ENCODE peak calls at places on chromosomes 13 and 19, in seven cellular contexts. H, V, D, B, F, M and P are unnamed samples.

GRCh38 chr13:25493930-25494707 is 122.3 kb downstream of the ATP8A2 start:
- DNase-seq in M (no peak), B (peak), F (no peak), V (peak), H (no peak), D (no peak), P (no peak)

GRCh38 chr19:5122671-5123409 is 153.9 kb downstream of the KDM4B start:
- DNase-seq in D (no peak), B (no peak), M (no peak), F (no peak), V (no peak), H (no peak), P (no peak)

GRCh38 chr13:27923794-27924528 is 4.2 kb downstream of the PDX1 start:
- DNase-seq in F (no peak), D (no peak), B (peak), V (peak), H (no peak), M (no peak), P (no peak)

GRCh38 chr19:40143612-40144011 is 47.6 kb upstream of the MAP3K10 start:
- DNase-seq in M (peak), H (no peak), D (no peak), V (peak), F (no peak), B (no peak), P (no peak)

GRCh38 chr13:98751397-98752110 is 918 bp downstream of the SLC15A1 start:
- DNase-seq in V (peak), F (peak), D (no peak), M (no peak), B (peak), H (peak), P (peak)

GRCh38 chr19:37654525-37654832 is 786 bp downstream of the ZFP30 start:
- DNase-seq in V (peak), M (peak), F (peak), H (peak), B (peak), D (no peak), P (no peak)

GRCh38 chr19:41223431-41224234 is 4.6 kb downstream of the AXL start:
- DNase-seq in V (peak), F (peak), D (peak), M (no peak), H (peak), B (peak), P (peak)

GRCh38 chr13:71626396-71626795 is 240.6 kb downstream of the DACH1 start:
- DNase-seq in M (no peak), B (no peak), F (no peak), H (no peak), V (no peak), D (no peak), P (no peak)

GRCh38 chr19:48624791-48625723 is 5.8 kb downstream of the SPHK2 start:
- DNase-seq in M (no peak), F (no peak), D (no peak), B (peak), H (no peak), V (peak), P (peak)

GRCh38 chr13:94073006-94073744 is 406.3 kb downstream of the DCT start:
- DNase-seq in H (peak), V (peak), B (no peak), D (no peak), M (no peak), F (peak), P (no peak)

GRCh38 chr13:37118002-37118401 is 12.5 kb upstream of the CSNK1A1L start:
- DNase-seq in B (no peak), V (no peak), F (no peak), M (no peak), H (no peak), D (no peak), P (no peak)

GRCh38 chr13:107834717-107835116 is 380.6 kb downstream of the LIG4 start:
- DNase-seq in M (no peak), F (no peak), B (no peak), D (no peak), V (no peak), H (peak), P (no peak)

GRCh38 chr13:30142502-30143211 is 164.7 kb downstream of the KATNAL1 start:
- DNase-seq in D (peak), H (peak), B (no peak), F (peak), M (no peak), V (peak), P (peak)

GRCh38 chr13:112442483-112443090 is 66.4 kb downstream of the SPACA7 start:
- DNase-seq in B (peak), M (no peak), H (no peak), V (peak), F (no peak), D (no peak), P (no peak)

GRCh38 chr19:36528921-36529518 is 949 bp upstream of the ZNF260 start:
- DNase-seq in D (no peak), F (no peak), H (peak), M (peak), V (peak), B (peak), P (peak)

GRCh38 chr13:33927315-33927714 is 109.4 kb downstream of the RFC3 start:
- DNase-seq in F (peak), M (no peak), V (no peak), D (no peak), H (peak), B (no peak), P (peak)

GRCh38 chr13:19589312-19589711 is 28.0 kb upstream of the TPTE2 start:
- DNase-seq in B (no peak), M (no peak), V (no peak), H (no peak), D (no peak), F (no peak), P (no peak)

GRCh38 chr13:46492946-46493345 is 60.0 kb upstream of the LRCH1 start:
- DNase-seq in F (peak), H (peak), V (peak), M (peak), D (peak), B (peak), P (peak)

GRCh38 chr19:53639471-53639870 is 7.7 kb downstream of the DPRX start:
- DNase-seq in B (no peak), F (no peak), M (no peak), V (no peak), D (no peak), H (no peak), P (no peak)

GRCh38 chr19:56839665-56840451 is 668 bp downstream of the PEG3 start:
- DNase-seq in H (no peak), M (no peak), B (no peak), V (no peak), D (no peak), F (peak), P (no peak)

GRCh38 chr19:41604831-41605230 is 22.0 kb downstream of the CEACAM4 start:
- DNase-seq in M (no peak), V (no peak), H (no peak), D (no peak), F (no peak), B (no peak), P (no peak)

GRCh38 chr13:51549050-51549449 is 35.2 kb upstream of the WDFY2 start:
- DNase-seq in M (no peak), H (no peak), F (no peak), V (no peak), B (no peak), D (no peak), P (peak)

GRCh38 chr19:52102782-52103181 is 7.2 kb upstream of the ZNF841 start:
- DNase-seq in B (no peak), H (no peak), F (no peak), V (no peak), M (no peak), D (no peak), P (no peak)

GRCh38 chr13:26300140-26300539 is 46.2 kb downstream of the CDK8 start:
- DNase-seq in V (no peak), H (peak), D (peak), F (peak), B (no peak), M (no peak), P (no peak)

GRCh38 chr19:38792250-38793111 is 3.5 kb downstream of the LGALS7B start:
- DNase-seq in M (no peak), H (peak), D (no peak), V (peak), B (no peak), F (no peak), P (no peak)

GRCh38 chr19:18464646-18465045 is 26.7 kb upstream of the ISYNA1 start:
- DNase-seq in V (no peak), B (no peak), M (no peak), F (peak), H (peak), D (no peak), P (peak)

GRCh38 chr19:4859697-4860096 is 7.8 kb downstream of the PLIN3 start:
- DNase-seq in V (no peak), B (no peak), H (no peak), F (no peak), M (no peak), D (no peak), P (no peak)

GRCh38 chr13:77345150-77345780 is 18.4 kb upstream of the MYCBP2 start:
- DNase-seq in B (no peak), F (no peak), H (no peak), D (no peak), M (peak), V (no peak), P (no peak)

GRCh38 chr13:112067121-112067741 is at the start of gene SOX1:
- DNase-seq in M (no peak), H (no peak), D (no peak), B (peak), V (peak), F (no peak), P (no peak)

GRCh38 chr13:114109646-114110045 is 22.8 kb downstream of the RASA3 start:
- DNase-seq in V (no peak), B (peak), D (no peak), F (no peak), M (no peak), H (no peak), P (no peak)

GRCh38 chr19:7104783-7105447 is 35.4 kb downstream of the ZNF557 start:
- DNase-seq in D (no peak), V (no peak), H (no peak), M (peak), F (no peak), B (no peak), P (no peak)

GRCh38 chr13:80497439-80497838 is 156.5 kb upstream of the SPRY2 start:
- DNase-seq in H (no peak), V (no peak), F (no peak), D (no peak), B (no peak), M (no peak), P (no peak)

GRCh38 chr19:3056454-3057016 is 5.8 kb downstream of the TLE5 start:
- DNase-seq in M (no peak), D (no peak), F (no peak), B (peak), V (no peak), H (no peak), P (peak)

GRCh38 chr13:93535256-93535655 is 308.6 kb downstream of the GPC6 start:
- DNase-seq in H (peak), F (no peak), V (no peak), D (no peak), M (no peak), B (no peak), P (no peak)

DNA sequence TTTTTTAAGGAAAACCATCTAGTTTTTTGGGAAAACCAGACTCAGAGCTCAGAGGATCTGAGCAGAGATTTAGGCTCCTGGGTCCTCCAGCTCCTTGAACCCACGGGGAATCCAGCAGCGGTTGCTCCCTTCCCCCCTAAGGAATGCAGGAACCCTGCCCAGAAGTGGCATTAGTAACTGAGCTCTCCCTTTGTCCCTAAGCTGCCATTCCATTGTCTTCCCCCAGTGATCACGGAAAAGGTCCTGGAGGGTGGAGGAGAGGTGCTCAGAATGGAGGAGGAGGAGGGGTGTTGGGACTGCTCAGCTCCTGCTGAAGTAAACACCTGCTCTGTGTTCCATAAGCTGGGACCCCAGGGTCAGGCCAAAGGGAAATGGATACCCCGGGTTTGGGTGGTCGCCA is 16.8 kb upstream of the OR1M1 start:
- DNase-seq in B (peak), V (peak), H (no peak), M (no peak), D (no peak), F (no peak), P (no peak)
- TF ChIP-seq EZH2phosphoT487 in B (peak), V (no peak), H (no peak), M (no peak), D (no peak), F (no peak), P (no peak)

GRCh38 chr13:109784590-109785140 is 1.7 kb downstream of the IRS2 start:
- DNase-seq in B (peak), H (peak), V (peak), M (no peak), F (peak), D (no peak), P (peak)
- TF ChIP-seq EZH2phosphoT487 in B (no peak), H (no peak), V (no peak), M (no peak), F (no peak), D (no peak), P (no peak)

GRCh38 chr13:43031881-43032280 is 8.5 kb downstream of the DNAJC15 start:
- DNase-seq in H (no peak), V (no peak), D (no peak), F (no peak), B (no peak), M (no peak), P (no peak)
- TF ChIP-seq EZH2phosphoT487 in H (no peak), V (no peak), D (no peak), F (no peak), B (no peak), M (no peak), P (no peak)

GRCh38 chr13:110756268-110756667 is 42.8 kb downstream of the ING1 start:
- DNase-seq in D (no peak), M (no peak), F (no peak), H (peak), B (no peak), V (peak), P (no peak)
- TF ChIP-seq EZH2phosphoT487 in D (no peak), M (no peak), F (no peak), H (no peak), B (no peak), V (no peak), P (no peak)

DNA sequence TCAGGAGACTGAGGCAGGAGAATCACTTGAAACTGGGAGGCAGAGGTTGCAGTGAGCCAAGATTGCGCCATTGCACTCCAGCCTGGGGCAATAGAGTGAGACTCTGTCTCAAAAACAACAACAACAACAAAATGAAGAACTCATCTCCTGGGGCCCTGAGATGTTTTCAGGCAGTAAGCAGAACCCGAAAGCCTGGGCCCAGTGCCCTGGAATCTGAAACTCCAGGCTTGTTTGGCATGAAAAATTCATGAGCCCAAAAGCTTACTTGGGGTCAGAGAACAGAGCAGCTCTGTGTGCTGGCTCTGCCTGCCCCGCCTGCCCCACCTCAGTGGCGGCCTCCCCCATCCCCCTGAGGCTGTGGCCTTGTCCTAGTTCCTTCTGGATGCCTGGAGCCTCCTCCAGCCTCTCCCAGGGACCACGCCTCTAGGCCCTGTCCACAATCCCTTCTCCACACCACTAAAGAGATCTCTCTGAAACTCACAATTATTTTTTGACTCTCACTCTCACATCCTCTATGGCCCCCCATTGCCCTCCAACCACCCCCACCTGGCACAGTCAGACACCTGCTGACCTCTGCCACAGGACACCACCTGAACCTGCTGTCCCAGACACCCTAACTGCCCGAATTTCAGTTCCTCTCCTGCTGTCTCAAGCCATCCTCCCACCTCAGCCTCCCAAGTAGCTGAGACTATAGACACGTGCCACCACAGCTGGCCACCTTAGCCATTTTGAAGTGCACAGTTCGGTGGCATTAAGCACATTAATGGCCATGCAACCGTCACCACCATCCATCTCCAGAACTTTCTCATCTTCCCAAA is 6.9 kb upstream of the AP1M2 start:
- DNase-seq in M (peak), D (no peak), B (no peak), H (no peak), F (no peak), V (no peak), P (no peak)
- TF ChIP-seq EZH2phosphoT487 in M (no peak), D (no peak), B (no peak), H (no peak), F (no peak), V (no peak), P (no peak)

GRCh38 chr19:44903602-44904425 is 1.8 kb upstream of the APOE start:
- DNase-seq in D (no peak), H (peak), B (peak), F (peak), V (peak), M (peak), P (peak)
- TF ChIP-seq EZH2phosphoT487 in D (no peak), H (no peak), B (no peak), F (no peak), V (no peak), M (no peak), P (no peak)

DNA sequence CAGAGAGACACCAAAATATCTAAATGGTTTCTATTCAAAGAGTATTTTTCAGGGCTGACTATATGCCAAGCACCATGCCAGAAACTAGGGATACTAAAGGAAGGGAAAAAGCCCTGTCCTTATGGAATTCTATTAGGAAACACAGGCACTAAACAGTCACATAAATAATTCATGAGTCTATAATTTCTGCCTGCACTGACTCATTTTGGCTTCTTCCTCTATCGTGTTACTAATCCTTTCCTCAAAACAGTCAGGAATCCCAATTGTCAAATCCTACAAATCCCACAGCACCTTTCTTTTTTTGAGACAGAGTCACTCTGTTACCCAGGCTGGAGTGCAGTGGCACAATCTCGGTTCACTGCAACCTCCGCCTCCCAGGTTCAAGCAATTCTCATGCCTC is 29.2 kb downstream of the XPO4 start:
- DNase-seq in V (no peak), F (peak), H (peak), D (no peak), B (peak), M (no peak), P (no peak)
- TF ChIP-seq EZH2phosphoT487 in V (no peak), F (no peak), H (no peak), D (no peak), B (no peak), M (no peak), P (no peak)

DNA sequence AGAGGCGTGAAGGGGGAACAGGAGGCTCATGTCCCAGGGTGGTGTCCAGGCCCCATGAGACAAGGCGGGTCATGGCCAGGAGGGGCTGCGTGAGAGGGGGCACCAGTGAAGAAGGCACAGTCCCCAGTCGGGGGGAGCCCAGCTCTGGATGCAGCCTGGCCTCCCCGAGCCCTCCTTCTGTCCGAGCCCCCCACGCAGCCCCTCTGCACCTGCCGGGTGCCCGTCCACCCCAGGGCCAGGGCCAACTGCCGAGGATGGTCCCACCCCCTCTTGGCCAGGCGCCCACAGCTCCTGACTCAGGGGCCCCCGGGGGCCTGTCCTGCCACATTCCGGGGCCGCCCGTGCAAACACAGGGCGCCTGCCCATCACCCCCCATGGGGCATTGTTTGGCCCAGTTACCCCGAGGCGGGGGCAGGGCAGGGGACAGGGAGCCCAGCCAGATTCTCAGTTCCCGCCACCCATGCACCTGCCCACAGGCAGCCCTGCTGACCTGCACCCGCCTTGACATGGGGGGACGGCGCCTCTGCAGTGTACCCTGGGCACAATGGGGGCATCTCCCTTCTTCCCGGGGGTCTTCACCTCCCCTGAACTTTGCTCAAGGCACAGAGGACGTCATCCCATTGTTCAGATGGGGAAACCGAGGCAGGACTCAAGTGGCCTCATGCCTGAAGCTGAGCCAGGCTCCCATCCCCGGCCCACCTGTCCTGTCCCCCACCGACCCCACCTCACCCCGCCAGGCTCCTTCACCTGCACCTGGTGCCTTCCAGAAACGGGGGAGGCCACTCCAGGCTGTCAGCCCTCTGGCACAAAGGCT is 5.4 kb upstream of the TCF3 start:
- DNase-seq in B (no peak), D (no peak), H (no peak), M (no peak), F (peak), V (no peak), P (no peak)
- TF ChIP-seq EZH2phosphoT487 in B (no peak), D (no peak), H (no peak), M (no peak), F (no peak), V (no peak), P (no peak)

GRCh38 chr19:33447336-33448158 is 74.0 kb downstream of the CEBPG start:
- DNase-seq in F (no peak), M (no peak), D (no peak), B (no peak), V (no peak), H (no peak), P (no peak)

GRCh38 chr19:33446918-33447293 is 73.4 kb downstream of the CEBPG start:
- DNase-seq in M (no peak), F (no peak), H (no peak), V (no peak), B (no peak), D (no peak), P (no peak)

GRCh38 chr19:33445752-33446070 is 72.2 kb downstream of the CEBPG start:
- DNase-seq in B (no peak), V (no peak), F (no peak), D (no peak), H (no peak), M (no peak), P (no peak)

GRCh38 chr19:33444993-33445751 is 71.7 kb downstream of the CEBPG start:
- DNase-seq in F (no peak), H (peak), B (no peak), D (no peak), M (no peak), V (no peak), P (no peak)

GRCh38 chr19:33446156-33446917 is 72.8 kb downstream of the CEBPG start:
- DNase-seq in F (no peak), D (no peak), V (no peak), M (no peak), H (peak), B (no peak), P (no peak)
- TF ChIP-seq EZH2phosphoT487 in F (no peak), D (no peak), V (no peak), M (no peak), H (no peak), B (no peak), P (no peak)